ENCODE peak calls at places on chromosome 11, in nine cellular contexts. Z is T-helper 1 cell; I is activated naive CD4-positive, alpha-beta T cell treated with Interleukin-2 at 50 U/mL for 16 hours; F is stimulated activated CD8-positive, alpha-beta memory T cell treated with anti-CD3 and anti-CD28 coated beads, Interleukin-12 subunit alpha, Interleukin-12 subunit beta, amount 100 ng/mL, for 4 hours; C is left lobe of liver; K is T-cell; L is NCI-H2029; X is left lung; T is small intestine. B is an unnamed sample.

GRCh38 chr11:68215087-68215445 is 2.0 kb upstream of the KMT5B start:
- DNase-seq in L (no peak), F (no peak), C (no peak), X (no peak), I (peak; percentile 56), Z (no peak), K (no peak), T (no peak), B (no peak)

GRCh38 chr11:122843281-122844150 is 5.2 kb downstream of the CRTAM start:
- DNase-seq in X (no peak), L (peak; percentile 29), K (peak; percentile 48), F (no peak), T (peak; percentile 59), I (peak; percentile 40), Z (no peak), C (no peak), B (peak; percentile 58)

GRCh38 chr11:114291847-114292680 is 4.1 kb upstream of the NNMT start:
- DNase-seq in F (no peak), Z (no peak), X (no peak), C (no peak), L (no peak), I (no peak), K (no peak), T (no peak), B (no peak)

GRCh38 chr11:74683279-74683871 is 47.9 kb downstream of the CHRDL2 start:
- DNase-seq in Z (no peak), I (no peak), T (no peak), L (no peak), C (no peak), K (no peak), X (peak; percentile 80), F (no peak), B (no peak)

GRCh38 chr11:114008331-114008730 is 33.4 kb downstream of the HTR3A start:
- DNase-seq in L (no peak), C (no peak), F (no peak), Z (no peak), I (no peak), K (no peak), T (no peak), X (no peak), B (no peak)

GRCh38 chr11:3108183-3108721 is 51.0 kb upstream of the CARS1 start:
- DNase-seq in I (no peak), X (peak; percentile 67), Z (no peak), F (no peak), K (no peak), L (no peak), T (no peak), C (peak; percentile 38), B (no peak)

GRCh38 chr11:74532496-74533246 is 39.1 kb upstream of the LIPT2 start:
- DNase-seq in X (no peak), Z (no peak), L (peak; percentile 33), C (no peak), T (peak; percentile 92), K (no peak), I (no peak), F (no peak), B (no peak)

GRCh38 chr11:34145073-34145472 is 39.6 kb downstream of the NAT10 start:
- DNase-seq in Z (no peak), F (no peak), C (no peak), K (no peak), X (peak; percentile 17), T (no peak), I (no peak), L (no peak), B (no peak)

GRCh38 chr11:108160970-108161566 is 39.7 kb downstream of the ACAT1 start:
- DNase-seq in T (no peak), I (no peak), L (no peak), C (no peak), F (no peak), X (no peak), Z (no peak), K (no peak), B (no peak)

GRCh38 chr11:116379185-116379828 is 393.5 kb downstream of the BUD13 start:
- DNase-seq in C (no peak), T (peak; percentile 32), F (no peak), Z (no peak), X (no peak), I (no peak), K (no peak), L (no peak), B (no peak)

GRCh38 chr11:86940122-86940777 is 14.9 kb downstream of the FZD4 start:
- DNase-seq in K (no peak), L (peak; percentile 39), T (no peak), X (no peak), I (no peak), C (peak; percentile 56), F (no peak), Z (no peak), B (no peak)

GRCh38 chr11:9219115-9219514 is 46.0 kb downstream of the DENND5A start:
- DNase-seq in C (no peak), X (no peak), L (no peak), F (no peak), K (no peak), T (no peak), Z (no peak), I (no peak), B (no peak)

GRCh38 chr11:134654161-134654915 is 242.3 kb upstream of the B3GAT1 start:
- DNase-seq in I (no peak), T (no peak), F (peak; percentile 25), L (no peak), K (peak; percentile 17), C (peak; percentile 24), X (no peak), Z (no peak), B (no peak)

GRCh38 chr11:117328414-117329010 is 858 bp downstream of the CEP164 start:
- DNase-seq in K (no peak), T (peak; percentile 34), L (no peak), X (no peak), Z (no peak), I (peak; percentile 12), C (no peak), F (no peak), B (no peak)

GRCh38 chr11:14589421-14589820 is 54.2 kb upstream of the PDE3B start:
- DNase-seq in L (no peak), C (no peak), X (no peak), T (no peak), F (no peak), I (no peak), Z (no peak), K (no peak), B (no peak)

GRCh38 chr11:75195164-75195962 is 44.5 kb downstream of the SLCO2B1 start:
- DNase-seq in X (peak; percentile 78), C (peak; percentile 89), T (no peak), Z (no peak), I (no peak), F (no peak), L (peak; percentile 96), K (no peak), B (no peak)

GRCh38 chr11:108483163-108483562 is 15.0 kb downstream of the POGLUT3 start:
- DNase-seq in I (no peak), K (no peak), F (no peak), L (no peak), X (no peak), C (no peak), Z (no peak), T (no peak), B (no peak)

GRCh38 chr11:65095427-65095826 is 587 bp upstream of the VPS51 start:
- DNase-seq in F (no peak), X (no peak), K (no peak), L (no peak), Z (no peak), C (no peak), T (no peak), I (no peak), B (no peak)

GRCh38 chr11:94128171-94128745 is 383 bp upstream of the PANX1 start:
- DNase-seq in F (no peak), X (peak; percentile 69), L (peak; percentile 61), C (no peak), I (no peak), Z (no peak), K (no peak), T (no peak), B (no peak)

GRCh38 chr11:11977206-11977938 is 31.1 kb downstream of the DKK3 start:
- DNase-seq in C (no peak), K (no peak), X (no peak), Z (no peak), I (no peak), L (no peak), T (no peak), F (no peak), B (no peak)

GRCh38 chr11:71418643-71419042 is 29.6 kb downstream of the DHCR7 start:
- DNase-seq in C (no peak), I (no peak), F (no peak), L (no peak), Z (no peak), X (no peak), T (no peak), K (no peak), B (no peak)